ENCODE peak calls at places on chromosomes 4 and X, in nine cellular contexts. D is left ventricle myocardium inferior; V is CD4-positive, alpha-beta memory T cell; R is fibroblast of lung; Q is left lung; F is A549; C is cardiac muscle cell; A is dorsolateral prefrontal cortex; X is Peyer's patch. Y is an unnamed sample.

GRCh38 chr4:159607824-159608223 is 504.9 kb downstream of the RAPGEF2 start:
- DNase-seq in C (peak), F (no peak), V (no peak), D (no peak), Q (no peak), A (no peak), R (peak), X (no peak), Y (no peak)

GRCh38 chrX:46326161-46326560 is 219.1 kb downstream of the ZNF674 start:
- DNase-seq in V (no peak), A (no peak), Q (no peak), F (peak), R (peak), X (no peak), D (no peak), C (peak), Y (no peak)

GRCh38 chr4:89024051-89024675 is 32.8 kb downstream of the FAM13A start:
- DNase-seq in A (no peak), C (peak), F (peak), X (peak), Q (no peak), D (no peak), R (peak), V (peak), Y (peak)

GRCh38 chrX:150508461-150509367 is 59.7 kb upstream of the MTM1 start:
- DNase-seq in F (no peak), D (peak), X (peak), V (no peak), C (peak), R (peak), A (peak), Q (no peak), Y (no peak)

GRCh38 chrX:100895365-100896075 is 21.4 kb upstream of the NOX1 start:
- DNase-seq in R (peak), V (peak), F (peak), Q (no peak), X (peak), C (peak), A (no peak), D (no peak), Y (peak)

GRCh38 chr4:72136429-72136828 is 104.6 kb downstream of the NPFFR2 start:
- DNase-seq in X (no peak), Q (no peak), V (no peak), R (peak), D (no peak), A (no peak), F (no peak), C (no peak), Y (no peak)

GRCh38 chr4:97942137-97942536 is 201.1 kb downstream of the STPG2 start:
- DNase-seq in X (no peak), A (no peak), R (peak), V (no peak), Q (no peak), D (no peak), F (no peak), C (no peak), Y (no peak)

GRCh38 chrX:153910446-153910845 is 6.0 kb downstream of the AVPR2 start:
- DNase-seq in F (no peak), A (no peak), V (no peak), D (no peak), Q (peak), C (no peak), X (no peak), R (no peak), Y (no peak)

GRCh38 chrX:130260316-130260715 is 8.4 kb downstream of the ZNF280C start:
- DNase-seq in A (no peak), F (no peak), D (no peak), X (no peak), C (no peak), R (peak), Q (no peak), V (no peak), Y (no peak)

GRCh38 chr4:182888894-182889293 is 28.3 kb downstream of the DCTD start:
- DNase-seq in Q (no peak), F (no peak), C (no peak), R (no peak), X (no peak), V (no peak), D (no peak), A (no peak), Y (no peak)

GRCh38 chr4:24686866-24687672 is 102.7 kb upstream of the DHX15 start:
- DNase-seq in C (peak), D (peak), F (peak), R (no peak), Q (no peak), X (peak), V (no peak), A (peak), Y (no peak)

GRCh38 chr4:18404642-18405041 is 383.1 kb upstream of the LCORL start:
- DNase-seq in X (no peak), V (no peak), A (no peak), Q (no peak), R (no peak), D (no peak), C (no peak), F (no peak), Y (no peak)

GRCh38 chr4:74884282-74884681 is 48.6 kb upstream of the PARM1 start:
- DNase-seq in D (no peak), C (no peak), A (no peak), Q (no peak), X (no peak), F (no peak), V (no peak), R (no peak), Y (no peak)

GRCh38 chr4:133151681-133152329 is 2.7 kb downstream of the PCDH10 start:
- DNase-seq in C (peak), R (peak), D (no peak), F (peak), V (no peak), X (no peak), Q (peak), A (peak), Y (no peak)

GRCh38 chr4:78014889-78015886 is 41.9 kb upstream of the FRAS1 start:
- DNase-seq in A (no peak), C (no peak), Q (no peak), R (no peak), D (no peak), X (no peak), V (no peak), F (no peak), Y (no peak)

GRCh38 chr4:20085156-20085555 is 166.5 kb upstream of the SLIT2 start:
- DNase-seq in X (no peak), R (no peak), Q (no peak), A (no peak), F (no peak), V (no peak), D (no peak), C (no peak), Y (no peak)

GRCh38 chr4:185840953-185841352 is 29.0 kb upstream of the SORBS2 start:
- DNase-seq in V (no peak), D (no peak), Q (no peak), R (no peak), X (no peak), F (no peak), C (no peak), A (no peak), Y (no peak)
- H3K27ac ChIP-seq in V (no peak), D (peak), Q (no peak), R (no peak), X (no peak), F (peak), C (peak), A (no peak), Y (no peak)

GRCh38 chr4:118762146-118762545 is 73.8 kb downstream of the SEC24D start:
- DNase-seq in R (no peak), C (no peak), V (no peak), F (no peak), D (no peak), X (no peak), Q (no peak), A (no peak), Y (no peak)
- H3K27ac ChIP-seq in R (no peak), C (no peak), V (no peak), F (no peak), D (peak), X (no peak), Q (no peak), A (no peak), Y (no peak)

GRCh38 chr4:110155632-110156031 is 42.8 kb downstream of the ELOVL6 start:
- DNase-seq in X (no peak), A (no peak), V (no peak), C (no peak), R (peak), Q (no peak), D (no peak), F (no peak), Y (no peak)
- H3K27ac ChIP-seq in X (no peak), A (no peak), V (no peak), C (peak), R (no peak), Q (no peak), D (no peak), F (no peak), Y (no peak)

GRCh38 chrX:1537031-1537715 is at the start of gene P2RY8:
- DNase-seq in R (no peak), V (peak), X (peak), F (peak), C (peak), Q (peak), A (no peak), D (peak), Y (peak)
- H3K27ac ChIP-seq in R (no peak), V (peak), X (peak), F (no peak), C (no peak), Q (peak), A (no peak), D (peak), Y (peak)

DNA sequence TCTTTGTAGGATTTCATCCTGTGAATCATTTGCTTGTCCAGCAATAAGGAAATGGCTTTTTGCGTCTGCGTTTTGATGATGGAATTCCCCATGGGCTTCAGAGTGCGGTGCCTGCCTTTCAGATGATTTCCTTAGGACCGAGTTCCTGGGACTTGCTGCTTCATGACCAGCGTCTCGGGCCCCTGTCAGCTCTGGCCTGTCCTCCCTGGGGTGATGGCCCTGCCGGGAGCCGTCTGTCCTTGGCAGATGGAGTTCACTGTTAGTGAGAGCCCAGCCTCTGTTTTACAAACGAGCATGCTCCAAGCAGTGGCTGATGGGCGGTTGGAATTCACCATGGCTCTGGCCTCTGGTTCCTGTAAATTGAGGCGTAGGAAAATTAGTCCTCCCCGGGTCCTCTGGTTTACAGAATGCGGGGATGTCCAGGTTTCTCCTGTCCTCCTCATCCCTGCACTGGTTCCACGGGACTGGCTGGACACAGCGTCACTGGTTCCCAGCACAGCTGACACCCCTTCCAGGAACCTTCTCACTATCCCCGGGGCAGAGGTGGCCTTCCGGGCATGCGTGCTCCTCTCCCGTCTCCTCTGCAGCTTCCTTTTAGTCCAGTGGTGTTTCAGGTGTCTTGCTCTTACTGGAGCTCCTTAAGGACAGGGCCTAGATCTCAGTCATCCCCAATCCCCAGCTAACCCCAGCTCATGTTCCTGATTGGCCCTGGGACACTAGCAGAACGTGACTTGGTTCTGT is 34.9 kb downstream of the TBC1D14 start:
- DNase-seq in D (no peak), C (peak), Q (no peak), R (no peak), V (no peak), X (no peak), A (no peak), F (no peak), Y (no peak)
- H3K27ac ChIP-seq in D (no peak), C (peak), Q (peak), R (no peak), V (peak), X (peak), A (peak), F (peak), Y (no peak)

GRCh38 chrX:124242160-124242559 is 90.3 kb upstream of the TEX13D start:
- DNase-seq in V (no peak), R (peak), D (no peak), Q (no peak), A (no peak), F (no peak), X (no peak), C (no peak), Y (no peak)

GRCh38 chrX:124240422-124240821 is 92.0 kb upstream of the TEX13D start:
- DNase-seq in D (no peak), Q (no peak), A (no peak), V (no peak), X (no peak), C (no peak), F (no peak), R (peak), Y (no peak)

GRCh38 chrX:124238268-124238667 is 94.2 kb upstream of the TEX13D start:
- DNase-seq in Q (no peak), A (no peak), D (no peak), F (no peak), R (no peak), X (no peak), C (no peak), V (no peak), Y (no peak)

GRCh38 chrX:124239324-124239723 is 93.1 kb upstream of the TEX13D start:
- DNase-seq in F (no peak), D (no peak), Q (no peak), R (no peak), A (no peak), X (no peak), C (no peak), V (peak), Y (no peak)

DNA sequence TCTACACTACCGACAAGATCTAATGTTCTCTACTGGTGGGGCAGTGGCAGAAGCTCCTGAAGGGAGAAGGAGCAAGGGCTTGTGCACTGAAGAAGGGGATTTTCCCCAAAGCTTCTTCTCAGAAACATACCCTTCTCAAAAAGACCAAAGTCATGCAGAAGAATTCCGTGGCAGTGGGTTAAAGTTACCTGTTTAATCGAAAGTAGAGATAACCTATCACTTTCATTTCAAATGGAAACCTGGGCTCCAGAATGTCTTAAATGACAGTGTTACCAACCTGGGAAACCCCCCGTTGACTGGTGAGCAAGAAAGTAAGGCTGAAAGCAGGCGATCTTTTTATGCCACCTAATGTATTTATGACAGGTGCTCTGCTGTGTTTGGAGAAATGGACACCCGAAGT is 92.5 kb upstream of the TEX13D start:
- DNase-seq in Q (no peak), R (no peak), C (no peak), F (no peak), D (no peak), A (no peak), V (peak), X (no peak), Y (no peak)
- H3K27ac ChIP-seq in Q (no peak), R (no peak), C (no peak), F (no peak), D (no peak), A (no peak), V (peak), X (no peak), Y (no peak)

GRCh38 chrX:78831523-78831922 is 84.0 kb downstream of the LPAR4 start:
- DNase-seq in A (no peak), R (no peak), F (no peak), X (no peak), V (no peak), Q (no peak), D (no peak), C (no peak), Y (no peak)
- H3K27ac ChIP-seq in A (no peak), R (no peak), F (no peak), X (no peak), V (no peak), Q (no peak), D (no peak), C (no peak), Y (no peak)

GRCh38 chr4:173509031-173510001 is 20.7 kb downstream of the HAND2 start:
- DNase-seq in F (no peak), Q (peak), C (peak), D (peak), A (no peak), R (peak), V (no peak), X (no peak), Y (no peak)
- H3K27ac ChIP-seq in F (no peak), Q (no peak), C (peak), D (peak), A (no peak), R (no peak), V (no peak), X (peak), Y (no peak)

DNA sequence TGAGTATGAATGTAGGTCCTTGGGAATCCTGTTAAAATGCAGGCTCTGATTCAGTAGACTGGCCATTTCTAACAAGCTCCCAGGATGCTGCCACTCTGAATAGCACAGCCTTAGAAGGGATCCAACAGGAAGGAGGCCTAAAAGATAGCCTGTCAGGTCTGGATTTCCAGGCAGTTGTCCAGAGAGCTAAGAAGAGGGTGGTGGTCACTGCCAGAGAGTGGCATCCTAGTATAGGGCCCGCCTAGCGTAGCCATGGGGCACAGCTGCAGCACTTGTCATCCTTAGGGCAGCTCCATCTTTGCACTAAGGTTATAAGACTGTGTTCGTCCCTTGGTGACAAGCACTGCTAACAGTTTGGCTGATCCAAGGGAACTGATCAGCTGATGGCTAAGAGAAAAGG is 20.5 kb upstream of the NUP54 start:
- DNase-seq in V (no peak), Q (no peak), X (no peak), D (no peak), C (no peak), F (no peak), R (no peak), A (no peak), Y (no peak)
- H3K27ac ChIP-seq in V (no peak), Q (no peak), X (no peak), D (no peak), C (no peak), F (no peak), R (no peak), A (no peak), Y (no peak)

DNA sequence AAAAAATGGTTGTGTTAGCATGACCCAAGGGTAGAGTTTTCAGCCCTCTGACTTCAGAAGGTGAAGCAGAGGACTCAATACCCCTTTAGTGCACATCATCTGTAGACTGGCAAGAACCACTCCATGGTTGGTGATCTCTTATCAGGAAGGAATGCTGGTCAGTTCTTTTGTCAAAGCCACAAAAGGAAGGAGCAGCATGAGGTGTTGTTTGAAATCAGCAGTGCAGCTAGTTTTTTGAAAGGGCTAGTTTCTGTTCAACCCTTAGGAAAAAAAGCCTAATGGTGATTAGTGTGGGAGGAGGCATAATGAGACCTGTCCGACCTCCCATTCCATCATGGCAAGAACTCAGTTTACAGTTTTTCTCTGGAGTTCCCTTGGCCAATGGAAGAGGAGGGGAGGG is 362.0 kb upstream of the CT83 start:
- DNase-seq in Q (no peak), C (no peak), X (no peak), A (no peak), F (no peak), V (no peak), R (no peak), D (no peak), Y (no peak)
- H3K27ac ChIP-seq in Q (no peak), C (no peak), X (no peak), A (no peak), F (no peak), V (no peak), R (no peak), D (no peak), Y (no peak)